ENCODE peak calls at places on chromosome 18, in six cellular contexts. One of them, this sample, is unnamed.

GRCh38 chr18:12092398-12093229 is 1.0 kb upstream of the ANKRD62 start:
- DNase-seq in GM12878: peak; percentile 5
- DNase-seq in SK-N-SH: peak; percentile 65
- DNase-seq in K562: peak; percentile 72
- DNase-seq in HepG2: peak; percentile 60
- DNase-seq in HCT116: peak; percentile 13
- DNase-seq in this sample: no peak

GRCh38 chr18:75660932-75661331 is 233.4 kb upstream of the SMIM21 start:
- DNase-seq in HepG2: no peak
- DNase-seq in SK-N-SH: no peak
- DNase-seq in K562: no peak
- DNase-seq in HCT116: no peak
- DNase-seq in GM12878: no peak
- DNase-seq in this sample: no peak

GRCh38 chr18:10973579-10974260 is 175.6 kb downstream of the PIEZO2 start:
- DNase-seq in K562: no peak
- DNase-seq in SK-N-SH: no peak
- DNase-seq in HepG2: no peak
- DNase-seq in GM12878: no peak
- DNase-seq in HCT116: no peak
- DNase-seq in this sample: no peak

GRCh38 chr18:75923169-75923568 is 495.7 kb upstream of the SMIM21 start:
- DNase-seq in SK-N-SH: no peak
- DNase-seq in HCT116: peak; percentile 10
- DNase-seq in K562: no peak
- DNase-seq in GM12878: no peak
- DNase-seq in HepG2: no peak
- DNase-seq in this sample: no peak

GRCh38 chr18:48885951-48886400 is 64.8 kb downstream of the SMAD7 start:
- DNase-seq in HepG2: no peak
- DNase-seq in K562: no peak
- DNase-seq in HCT116: no peak
- DNase-seq in SK-N-SH: no peak
- DNase-seq in GM12878: no peak
- DNase-seq in this sample: no peak

GRCh38 chr18:47603158-47603557 is 327.3 kb downstream of the SMAD2 start:
- DNase-seq in HCT116: no peak
- DNase-seq in SK-N-SH: no peak
- DNase-seq in GM12878: no peak
- DNase-seq in HepG2: no peak
- DNase-seq in K562: no peak
- DNase-seq in this sample: no peak

GRCh38 chr18:20971886-20972267 is 139.7 kb downstream of the ROCK1 start:
- DNase-seq in HepG2: peak; percentile 23
- DNase-seq in K562: peak; percentile 25
- DNase-seq in GM12878: no peak
- DNase-seq in SK-N-SH: peak; percentile 23
- DNase-seq in HCT116: peak; percentile 16
- DNase-seq in this sample: no peak

GRCh38 chr18:22983175-22983574 is 50.0 kb downstream of the RBBP8 start:
- DNase-seq in SK-N-SH: peak; percentile 36
- DNase-seq in K562: peak; percentile 18
- DNase-seq in HCT116: peak; percentile 24
- DNase-seq in GM12878: no peak
- DNase-seq in HepG2: peak; percentile 30
- DNase-seq in this sample: no peak

GRCh38 chr18:46324087-46324486 is 219.9 kb downstream of the HAUS1 start:
- DNase-seq in GM12878: no peak
- DNase-seq in HCT116: no peak
- DNase-seq in SK-N-SH: no peak
- DNase-seq in K562: no peak
- DNase-seq in HepG2: no peak
- DNase-seq in this sample: no peak

GRCh38 chr18:44514766-44515165 is 165.9 kb upstream of the SETBP1 start:
- DNase-seq in SK-N-SH: no peak
- DNase-seq in HepG2: no peak
- DNase-seq in GM12878: no peak
- DNase-seq in K562: no peak
- DNase-seq in HCT116: no peak
- DNase-seq in this sample: no peak

GRCh38 chr18:62634471-62634870 is 80.9 kb upstream of the PHLPP1 start:
- DNase-seq in HepG2: no peak
- DNase-seq in HCT116: no peak
- DNase-seq in SK-N-SH: no peak
- DNase-seq in GM12878: no peak
- DNase-seq in K562: peak; percentile 19
- DNase-seq in this sample: no peak

GRCh38 chr18:13372405-13372995 is 153.9 kb downstream of the LDLRAD4 start:
- DNase-seq in GM12878: no peak
- DNase-seq in HCT116: no peak
- DNase-seq in HepG2: no peak
- DNase-seq in SK-N-SH: no peak
- DNase-seq in K562: no peak
- DNase-seq in this sample: no peak

DNA sequence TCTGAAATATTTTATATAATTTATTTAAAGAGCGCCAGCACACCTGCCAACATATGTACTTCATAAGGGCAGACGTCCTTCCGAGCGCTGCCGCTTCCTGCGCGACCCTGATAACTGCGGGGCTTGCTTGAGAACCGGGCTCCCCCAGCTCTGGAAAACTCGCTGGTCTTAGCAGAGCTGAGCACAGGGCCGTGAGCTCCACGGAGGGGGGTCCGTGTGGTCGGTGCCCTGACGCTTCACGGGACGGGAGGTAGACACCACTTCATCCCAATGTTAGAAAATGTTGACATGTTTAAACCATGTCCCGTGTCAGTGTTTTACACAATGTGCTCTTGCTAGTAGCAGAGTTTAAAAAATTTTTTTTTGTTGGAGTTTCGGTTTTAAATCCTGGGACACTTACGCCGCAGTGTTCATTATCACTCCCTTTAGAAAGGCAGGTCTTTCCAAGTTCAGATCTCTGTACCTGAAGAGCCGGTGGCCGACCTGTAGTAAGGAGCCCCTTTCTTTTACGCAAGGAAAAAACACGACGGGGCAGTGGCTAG is 1.6 kb downstream of the NFATC1 start:
- DNase-seq in SK-N-SH: no peak
- DNase-seq in K562: no peak
- DNase-seq in HepG2: no peak
- DNase-seq in GM12878: no peak
- DNase-seq in HCT116: no peak
- DNase-seq in this sample: no peak
- TF ChIP-seq YY1 in SK-N-SH: no peak
- TF ChIP-seq YY1 in K562: no peak
- TF ChIP-seq YY1 in HepG2: no peak
- TF ChIP-seq YY1 in GM12878: no peak
- TF ChIP-seq YY1 in HCT116: no peak
- TF ChIP-seq YY1 in this sample: no peak

GRCh38 chr18:73274812-73275621 is 407.2 kb upstream of the NETO1 start:
- DNase-seq in GM12878: no peak
- DNase-seq in HepG2: no peak
- DNase-seq in SK-N-SH: no peak
- DNase-seq in HCT116: no peak
- DNase-seq in K562: no peak
- DNase-seq in this sample: no peak

DNA sequence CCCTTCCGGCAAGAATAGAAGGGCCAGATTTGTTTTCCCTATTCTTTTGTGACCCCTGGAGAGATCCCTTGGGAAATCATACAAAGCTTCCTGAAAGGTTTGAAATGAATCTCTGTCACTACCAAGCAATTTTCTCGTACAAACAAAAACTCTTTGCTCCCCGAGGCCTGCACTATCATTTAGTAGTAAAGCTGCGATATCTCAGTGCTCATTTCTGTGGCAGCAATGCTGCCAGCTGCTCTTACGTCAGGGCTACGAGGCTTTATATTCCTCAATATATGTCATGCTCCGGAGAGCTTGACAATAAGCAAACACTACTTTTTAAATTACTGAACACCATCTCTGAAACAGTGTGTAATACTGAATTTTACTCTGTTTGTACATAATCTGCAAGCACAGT is 403.1 kb upstream of the NETO1 start:
- DNase-seq in HCT116: no peak
- DNase-seq in GM12878: no peak
- DNase-seq in SK-N-SH: no peak
- DNase-seq in K562: no peak
- DNase-seq in HepG2: no peak
- DNase-seq in this sample: no peak
- TF ChIP-seq SIN3A in HCT116: no peak
- TF ChIP-seq SIN3A in GM12878: no peak
- TF ChIP-seq SIN3A in SK-N-SH: no peak
- TF ChIP-seq SIN3A in K562: no peak
- TF ChIP-seq SIN3A in HepG2: no peak
- TF ChIP-seq SIN3A in this sample: no peak

GRCh38 chr18:56407631-56408030 is 230.8 kb downstream of the TXNL1 start:
- DNase-seq in SK-N-SH: no peak
- DNase-seq in HepG2: no peak
- DNase-seq in K562: no peak
- DNase-seq in HCT116: no peak
- DNase-seq in GM12878: no peak
- DNase-seq in this sample: no peak

DNA sequence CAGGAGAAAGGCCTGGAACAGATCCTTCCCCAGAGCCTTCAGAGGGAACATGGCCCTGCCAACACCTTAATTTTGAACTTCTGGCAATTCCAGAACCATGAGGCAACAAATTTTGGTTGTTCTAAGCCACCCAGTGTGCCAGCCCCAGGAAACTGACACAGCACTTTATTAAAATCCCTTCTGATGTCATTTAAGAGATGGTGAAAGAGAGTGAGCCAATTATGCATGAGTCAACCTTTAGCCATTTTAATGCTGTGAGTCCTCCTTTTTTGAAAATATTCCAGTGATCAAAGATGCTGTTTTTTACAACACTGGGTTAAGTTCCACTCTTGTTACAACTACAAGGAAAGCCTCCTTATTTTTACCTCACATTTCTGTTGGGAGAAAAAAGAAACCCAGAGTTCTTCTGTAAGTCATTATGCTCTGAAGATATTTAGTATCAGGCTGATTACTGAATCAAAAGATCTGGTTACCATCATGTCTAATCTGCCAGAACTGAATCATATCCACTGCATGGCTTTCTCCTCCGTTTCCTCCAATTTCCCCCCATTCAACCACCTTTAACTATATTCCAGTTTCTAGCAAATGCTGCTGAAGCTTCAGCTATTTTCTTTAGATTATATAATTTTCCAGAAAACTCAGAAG is 235.4 kb downstream of the TXNL1 start:
- DNase-seq in K562: no peak
- DNase-seq in GM12878: no peak
- DNase-seq in SK-N-SH: no peak
- DNase-seq in HCT116: no peak
- DNase-seq in HepG2: no peak
- DNase-seq in this sample: no peak
- TF ChIP-seq YY1 in K562: no peak
- TF ChIP-seq YY1 in GM12878: no peak
- TF ChIP-seq YY1 in SK-N-SH: no peak
- TF ChIP-seq YY1 in HCT116: no peak
- TF ChIP-seq YY1 in HepG2: no peak
- TF ChIP-seq YY1 in this sample: no peak

GRCh38 chr18:27656167-27656778 is 471.2 kb upstream of the CHST9 start:
- DNase-seq in GM12878: peak; percentile 16
- DNase-seq in K562: no peak
- DNase-seq in HCT116: no peak
- DNase-seq in HepG2: no peak
- DNase-seq in SK-N-SH: no peak
- DNase-seq in this sample: no peak

GRCh38 chr18:27656905-27657304 is 471.8 kb upstream of the CHST9 start:
- DNase-seq in GM12878: no peak
- DNase-seq in HCT116: no peak
- DNase-seq in SK-N-SH: no peak
- DNase-seq in HepG2: no peak
- DNase-seq in K562: no peak
- DNase-seq in this sample: no peak

GRCh38 chr18:27653247-27653646 is 468.1 kb upstream of the CHST9 start:
- DNase-seq in HCT116: no peak
- DNase-seq in GM12878: no peak
- DNase-seq in HepG2: no peak
- DNase-seq in SK-N-SH: no peak
- DNase-seq in K562: no peak
- DNase-seq in this sample: no peak

GRCh38 chr18:27649621-27650020 is 464.5 kb upstream of the CHST9 start:
- DNase-seq in K562: no peak
- DNase-seq in HepG2: no peak
- DNase-seq in GM12878: no peak
- DNase-seq in HCT116: no peak
- DNase-seq in SK-N-SH: no peak
- DNase-seq in this sample: no peak

DNA sequence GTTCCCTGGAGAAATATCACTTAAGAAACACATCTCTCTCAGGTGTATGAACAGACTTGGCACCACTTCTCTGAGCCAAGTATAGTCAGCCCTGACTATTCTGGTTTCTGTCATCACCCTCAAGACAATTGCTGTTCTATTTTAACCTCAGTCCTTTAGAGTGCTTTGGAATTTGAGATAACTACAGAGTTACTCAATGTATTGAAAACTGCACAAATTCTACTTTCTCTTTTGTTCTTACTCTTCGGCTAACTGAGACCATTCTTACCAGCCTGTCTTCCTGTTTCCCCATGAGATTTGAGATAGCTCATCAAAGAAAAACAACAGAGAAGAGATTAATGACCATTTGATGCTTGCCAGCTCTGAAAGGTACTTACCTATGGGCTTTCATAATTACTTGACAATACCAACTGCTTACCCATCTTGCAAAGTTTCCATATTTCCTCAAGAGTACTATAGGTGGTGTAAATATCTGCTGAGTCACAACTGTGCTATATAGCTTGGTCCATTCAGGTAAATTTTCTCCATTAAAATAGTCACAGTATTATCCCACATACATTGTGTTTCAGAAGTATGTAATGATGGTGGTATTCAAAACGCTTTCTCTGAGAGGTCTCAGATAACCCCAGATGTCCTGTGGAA is 467.5 kb upstream of the CHST9 start:
- DNase-seq in K562: no peak
- DNase-seq in HCT116: no peak
- DNase-seq in HepG2: no peak
- DNase-seq in SK-N-SH: no peak
- DNase-seq in GM12878: peak; percentile 53
- DNase-seq in this sample: no peak
- TF ChIP-seq SIN3A in K562: no peak
- TF ChIP-seq SIN3A in HCT116: no peak
- TF ChIP-seq SIN3A in HepG2: no peak
- TF ChIP-seq SIN3A in SK-N-SH: no peak
- TF ChIP-seq SIN3A in GM12878: no peak
- TF ChIP-seq SIN3A in this sample: no peak

DNA sequence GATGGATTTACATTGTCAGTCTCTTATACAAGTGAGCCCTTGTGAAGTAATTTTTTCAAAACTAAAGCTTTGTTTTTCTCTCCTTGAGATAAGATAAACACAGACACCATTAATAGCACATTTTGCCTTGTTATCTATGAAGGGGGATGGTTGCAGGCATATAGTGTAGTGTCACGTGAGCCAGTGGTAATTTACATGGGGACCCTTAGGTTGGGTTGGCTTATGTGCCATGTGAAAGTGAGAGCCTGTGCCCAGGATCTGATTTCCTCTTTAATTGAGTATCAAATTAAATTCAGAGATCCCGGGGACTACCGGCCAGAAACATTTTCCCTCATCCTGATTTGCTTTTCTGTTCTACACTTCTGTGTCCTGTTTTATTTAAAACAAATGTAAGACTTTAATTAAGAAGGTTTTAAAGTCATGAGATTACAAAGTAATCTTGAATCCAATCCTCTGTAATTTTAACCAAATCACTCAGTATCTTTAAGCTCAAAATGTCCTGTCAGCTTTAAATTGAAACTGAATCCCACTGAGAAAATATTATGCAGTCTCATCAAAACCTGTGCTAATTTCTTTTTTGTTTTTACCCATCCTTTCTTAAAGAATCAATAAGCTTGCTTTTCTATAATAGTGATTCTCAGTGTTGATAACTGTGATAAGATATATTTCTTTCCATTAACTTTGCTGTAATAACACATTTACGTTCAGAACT is 63.8 kb downstream of the PTPRM start:
- DNase-seq in GM12878: no peak
- DNase-seq in HCT116: no peak
- DNase-seq in K562: no peak
- DNase-seq in SK-N-SH: peak; percentile 54
- DNase-seq in HepG2: no peak
- DNase-seq in this sample: no peak
- TF ChIP-seq YY1 in GM12878: no peak
- TF ChIP-seq YY1 in HCT116: no peak
- TF ChIP-seq YY1 in K562: no peak
- TF ChIP-seq YY1 in SK-N-SH: no peak
- TF ChIP-seq YY1 in HepG2: no peak
- TF ChIP-seq YY1 in this sample: no peak